ENCODE peak calls at places on chromosomes 7 and 10, in six cellular contexts. One of them, this sample, is unnamed.

GRCh38 chr10:74081192-74081803 is 69.3 kb downstream of the AP3M1 start:
- DNase-seq in GM12865: peak; percentile 65
- DNase-seq in PC-3: peak; percentile 94
- DNase-seq in fibroblast of mammary gland: peak; percentile 64
- DNase-seq in BE2C: peak; percentile 40
- DNase-seq in GM23338: peak; percentile 75
- DNase-seq in this sample: peak; percentile 71

GRCh38 chr7:130982160-130982638 is 248.2 kb upstream of the KLF14 start:
- DNase-seq in GM12865: peak; percentile 71
- DNase-seq in PC-3: peak; percentile 67
- DNase-seq in fibroblast of mammary gland: peak; percentile 66
- DNase-seq in BE2C: peak; percentile 14
- DNase-seq in GM23338: peak; percentile 87
- DNase-seq in this sample: peak; percentile 59

GRCh38 chr10:22505923-22506685 is 160.8 kb downstream of the SPAG6 start:
- DNase-seq in GM12865: peak; percentile 34
- DNase-seq in PC-3: peak; percentile 30
- DNase-seq in fibroblast of mammary gland: peak; percentile 20
- DNase-seq in BE2C: peak; percentile 22
- DNase-seq in GM23338: no peak
- DNase-seq in this sample: peak; percentile 82

GRCh38 chr10:48700071-48700470 is 15.4 kb downstream of the WDFY4 start:
- DNase-seq in GM12865: no peak
- DNase-seq in PC-3: no peak
- DNase-seq in fibroblast of mammary gland: no peak
- DNase-seq in BE2C: no peak
- DNase-seq in GM23338: no peak
- DNase-seq in this sample: no peak

GRCh38 chr7:137844690-137845425 is 1.9 kb downstream of the DGKI start:
- DNase-seq in GM12865: no peak
- DNase-seq in PC-3: no peak
- DNase-seq in fibroblast of mammary gland: no peak
- DNase-seq in BE2C: no peak
- DNase-seq in GM23338: no peak
- DNase-seq in this sample: no peak

GRCh38 chr7:96282835-96283234 is 39.1 kb downstream of the SLC25A13 start:
- DNase-seq in GM12865: no peak
- DNase-seq in PC-3: no peak
- DNase-seq in fibroblast of mammary gland: no peak
- DNase-seq in BE2C: no peak
- DNase-seq in GM23338: no peak
- DNase-seq in this sample: no peak

GRCh38 chr10:43822509-43823236 is 174.0 kb upstream of the ZNF32 start:
- DNase-seq in GM12865: no peak
- DNase-seq in PC-3: no peak
- DNase-seq in fibroblast of mammary gland: peak; percentile 64
- DNase-seq in BE2C: no peak
- DNase-seq in GM23338: no peak
- DNase-seq in this sample: peak; percentile 30

GRCh38 chr7:32259917-32260596 is 189.8 kb upstream of the PDE1C start:
- DNase-seq in GM12865: peak; percentile 90
- DNase-seq in PC-3: no peak
- DNase-seq in fibroblast of mammary gland: no peak
- DNase-seq in BE2C: no peak
- DNase-seq in GM23338: no peak
- DNase-seq in this sample: no peak

GRCh38 chr7:43694399-43694748 is 34.9 kb downstream of the COA1 start:
- DNase-seq in GM12865: no peak
- DNase-seq in PC-3: peak; percentile 37
- DNase-seq in fibroblast of mammary gland: peak; percentile 95
- DNase-seq in BE2C: no peak
- DNase-seq in GM23338: no peak
- DNase-seq in this sample: peak; percentile 86

GRCh38 chr7:101206665-101207042 is 5.8 kb upstream of the MOGAT3 start:
- DNase-seq in GM12865: no peak
- DNase-seq in PC-3: no peak
- DNase-seq in fibroblast of mammary gland: no peak
- DNase-seq in BE2C: no peak
- DNase-seq in GM23338: no peak
- DNase-seq in this sample: no peak

GRCh38 chr7:4042402-4042801 is 639.7 kb upstream of the FOXK1 start:
- DNase-seq in GM12865: no peak
- DNase-seq in PC-3: no peak
- DNase-seq in fibroblast of mammary gland: no peak
- DNase-seq in BE2C: no peak
- DNase-seq in GM23338: no peak
- DNase-seq in this sample: no peak

GRCh38 chr10:48667960-48668541 is 16.6 kb upstream of the WDFY4 start:
- DNase-seq in GM12865: peak; percentile 91
- DNase-seq in PC-3: no peak
- DNase-seq in fibroblast of mammary gland: no peak
- DNase-seq in BE2C: no peak
- DNase-seq in GM23338: no peak
- DNase-seq in this sample: no peak

GRCh38 chr10:118504044-118504944 is 91.2 kb downstream of the PRLHR start:
- DNase-seq in GM12865: no peak
- DNase-seq in PC-3: peak; percentile 82
- DNase-seq in fibroblast of mammary gland: peak; percentile 88
- DNase-seq in BE2C: no peak
- DNase-seq in GM23338: peak; percentile 37
- DNase-seq in this sample: peak; percentile 19

GRCh38 chr10:3172081-3172445 is 519 bp downstream of the PITRM1 start:
- DNase-seq in GM12865: no peak
- DNase-seq in PC-3: peak; percentile 64
- DNase-seq in fibroblast of mammary gland: peak; percentile 82
- DNase-seq in BE2C: no peak
- DNase-seq in GM23338: peak; percentile 15
- DNase-seq in this sample: peak; percentile 63

GRCh38 chr10:13715091-13715490 is 128.3 kb downstream of the PRPF18 start:
- DNase-seq in GM12865: no peak
- DNase-seq in PC-3: no peak
- DNase-seq in fibroblast of mammary gland: no peak
- DNase-seq in BE2C: no peak
- DNase-seq in GM23338: no peak
- DNase-seq in this sample: peak; percentile 28

GRCh38 chr10:6929157-6929830 is 349.2 kb upstream of the PRKCQ start:
- DNase-seq in GM12865: peak; percentile 6
- DNase-seq in PC-3: no peak
- DNase-seq in fibroblast of mammary gland: no peak
- DNase-seq in BE2C: no peak
- DNase-seq in GM23338: no peak
- DNase-seq in this sample: no peak

GRCh38 chr10:89262331-89263020 is 10.9 kb upstream of the LIPA start:
- DNase-seq in GM12865: no peak
- DNase-seq in PC-3: peak; percentile 96
- DNase-seq in fibroblast of mammary gland: no peak
- DNase-seq in BE2C: no peak
- DNase-seq in GM23338: no peak
- DNase-seq in this sample: peak; percentile 60

GRCh38 chr7:90596745-90597526 is 815 bp downstream of the CDK14 start:
- DNase-seq in GM12865: peak; percentile 43
- DNase-seq in PC-3: peak; percentile 34
- DNase-seq in fibroblast of mammary gland: peak; percentile 47
- DNase-seq in BE2C: no peak
- DNase-seq in GM23338: peak; percentile 39
- DNase-seq in this sample: peak; percentile 55

GRCh38 chr7:139827042-139827441 is 2.0 kb upstream of the TBXAS1 start:
- DNase-seq in GM12865: peak; percentile 47
- DNase-seq in PC-3: peak; percentile 19
- DNase-seq in fibroblast of mammary gland: no peak
- DNase-seq in BE2C: no peak
- DNase-seq in GM23338: peak; percentile 46
- DNase-seq in this sample: no peak

DNA sequence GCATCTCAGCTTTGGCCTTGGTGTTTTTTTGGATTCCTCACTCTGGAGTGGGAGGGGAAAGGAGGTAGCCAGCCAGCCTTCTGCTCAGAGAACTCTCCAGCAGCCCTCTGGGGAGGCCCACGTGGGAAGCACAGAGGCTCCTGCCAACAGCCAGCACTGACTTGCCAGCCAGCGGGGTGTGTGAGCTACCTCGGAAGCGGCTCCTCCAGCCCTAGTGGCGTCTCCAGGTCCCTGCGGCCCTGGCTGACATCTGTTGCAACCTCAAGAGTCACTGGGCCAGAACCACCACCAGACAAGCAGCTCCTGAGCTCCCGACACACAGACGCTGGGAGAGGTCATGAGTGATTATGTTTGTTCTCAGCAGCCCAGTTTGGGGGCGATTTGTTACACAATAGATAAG is 180.2 kb upstream of the FZD8 start:
- DNase-seq in GM12865: peak; percentile 22
- DNase-seq in PC-3: peak; percentile 36
- DNase-seq in fibroblast of mammary gland: peak; percentile 76
- DNase-seq in BE2C: peak; percentile 77
- DNase-seq in GM23338: peak; percentile 82
- DNase-seq in this sample: peak; percentile 57
- TF ChIP-seq CTCF in GM12865: no peak
- TF ChIP-seq CTCF in PC-3: no peak
- TF ChIP-seq CTCF in fibroblast of mammary gland: peak; percentile 39
- TF ChIP-seq CTCF in BE2C: peak; percentile 34
- TF ChIP-seq CTCF in GM23338: peak; percentile 30
- TF ChIP-seq CTCF in this sample: peak; percentile 37

GRCh38 chr10:75589895-75590654 is 158.7 kb downstream of the LRMDA start:
- DNase-seq in GM12865: no peak
- DNase-seq in PC-3: no peak
- DNase-seq in fibroblast of mammary gland: no peak
- DNase-seq in BE2C: no peak
- DNase-seq in GM23338: no peak
- DNase-seq in this sample: no peak

GRCh38 chr10:75593690-75594556 is 162.5 kb downstream of the LRMDA start:
- DNase-seq in GM12865: no peak
- DNase-seq in PC-3: no peak
- DNase-seq in fibroblast of mammary gland: no peak
- DNase-seq in BE2C: peak; percentile 13
- DNase-seq in GM23338: peak; percentile 73
- DNase-seq in this sample: no peak

GRCh38 chr10:75588031-75588430 is 156.6 kb downstream of the LRMDA start:
- DNase-seq in GM12865: no peak
- DNase-seq in PC-3: no peak
- DNase-seq in fibroblast of mammary gland: no peak
- DNase-seq in BE2C: no peak
- DNase-seq in GM23338: no peak
- DNase-seq in this sample: no peak

GRCh38 chr10:75592888-75593643 is 161.6 kb downstream of the LRMDA start:
- DNase-seq in GM12865: no peak
- DNase-seq in PC-3: no peak
- DNase-seq in fibroblast of mammary gland: peak; percentile 1
- DNase-seq in BE2C: no peak
- DNase-seq in GM23338: no peak
- DNase-seq in this sample: no peak

DNA sequence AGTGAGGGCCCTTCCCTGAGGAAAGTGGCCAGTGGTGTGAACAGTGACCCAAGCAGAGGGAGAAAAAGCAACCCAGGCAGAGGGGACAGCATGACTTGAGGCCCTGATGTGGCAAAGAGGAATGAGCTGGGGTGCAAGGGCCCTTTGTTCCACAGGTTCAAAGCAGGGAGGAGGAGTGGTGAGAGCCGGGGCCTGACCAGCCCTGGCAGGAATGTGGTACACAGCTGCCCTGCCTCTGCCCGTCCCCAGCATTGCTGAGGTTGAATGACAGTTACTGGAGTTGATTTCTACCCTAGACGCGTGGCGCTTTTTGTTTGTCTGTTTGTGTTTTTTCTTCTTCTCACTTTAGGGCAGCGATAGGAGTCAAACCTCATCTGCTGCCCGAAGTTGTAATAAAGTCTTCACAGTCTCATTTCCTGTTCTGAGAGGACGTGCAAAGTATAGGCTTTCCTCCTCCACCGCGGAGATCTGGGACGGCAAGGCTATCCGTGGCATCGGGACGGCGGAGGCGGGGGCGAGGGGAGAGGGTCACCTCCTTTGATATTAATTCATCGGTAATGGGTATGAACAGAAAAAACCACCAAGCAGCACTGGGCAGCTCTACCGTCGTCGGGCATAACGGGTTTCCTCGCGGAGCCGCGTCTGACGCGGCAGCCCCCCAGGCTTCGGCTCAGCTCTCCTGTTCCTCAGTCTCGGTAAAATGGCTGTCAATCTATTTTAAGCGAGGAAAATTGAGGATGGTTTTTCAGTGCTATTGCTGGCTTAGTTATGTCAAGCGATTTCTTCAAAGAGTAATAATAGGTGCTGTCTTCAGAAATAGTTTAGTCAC is 160.8 kb downstream of the LRMDA start:
- DNase-seq in GM12865: no peak
- DNase-seq in PC-3: no peak
- DNase-seq in fibroblast of mammary gland: no peak
- DNase-seq in BE2C: no peak
- DNase-seq in GM23338: no peak
- DNase-seq in this sample: no peak
- H3K4me3 ChIP-seq in GM12865: no peak overlapping the region
- H3K4me3 ChIP-seq in PC-3: no peak overlapping the region
- H3K4me3 ChIP-seq in fibroblast of mammary gland: no peak overlapping the region
- H3K4me3 ChIP-seq in BE2C: no peak overlapping the region
- H3K4me3 ChIP-seq in GM23338: no peak overlapping the region
- H3K4me3 ChIP-seq in this sample: no peak overlapping the region

GRCh38 chr10:123689880-123690279 is 23.7 kb downstream of the GPR26 start:
- DNase-seq in GM12865: no peak
- DNase-seq in PC-3: no peak
- DNase-seq in fibroblast of mammary gland: no peak
- DNase-seq in BE2C: no peak
- DNase-seq in GM23338: no peak
- DNase-seq in this sample: no peak

GRCh38 chr10:123683459-123683858 is 17.3 kb downstream of the GPR26 start:
- DNase-seq in GM12865: no peak
- DNase-seq in PC-3: no peak
- DNase-seq in fibroblast of mammary gland: no peak
- DNase-seq in BE2C: no peak
- DNase-seq in GM23338: no peak
- DNase-seq in this sample: no peak

GRCh38 chr10:123683865-123684264 is 17.7 kb downstream of the GPR26 start:
- DNase-seq in GM12865: no peak
- DNase-seq in PC-3: no peak
- DNase-seq in fibroblast of mammary gland: no peak
- DNase-seq in BE2C: no peak
- DNase-seq in GM23338: no peak
- DNase-seq in this sample: no peak

GRCh38 chr10:123685260-123685659 is 19.1 kb downstream of the GPR26 start:
- DNase-seq in GM12865: no peak
- DNase-seq in PC-3: no peak
- DNase-seq in fibroblast of mammary gland: no peak
- DNase-seq in BE2C: no peak
- DNase-seq in GM23338: no peak
- DNase-seq in this sample: no peak

DNA sequence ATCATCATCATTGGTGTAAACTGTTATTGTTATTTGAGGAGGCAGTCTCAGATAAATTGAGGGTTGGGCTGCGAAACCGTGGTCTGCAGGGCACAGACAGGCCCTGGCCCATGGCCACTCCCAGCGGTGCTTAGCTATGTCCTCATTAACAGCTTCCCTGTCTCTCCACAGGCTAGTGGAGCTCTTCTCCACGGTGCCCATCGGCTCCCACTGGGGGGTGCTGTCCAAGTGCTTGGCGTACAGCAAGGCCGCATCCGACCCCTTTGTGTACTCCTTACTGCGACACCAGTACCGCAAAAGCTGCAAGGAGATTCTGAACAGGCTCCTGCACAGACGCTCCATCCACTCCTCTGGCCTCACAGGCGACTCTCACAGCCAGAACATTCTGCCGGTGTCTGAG is 21.6 kb downstream of the GPR26 start:
- DNase-seq in GM12865: no peak
- DNase-seq in PC-3: no peak
- DNase-seq in fibroblast of mammary gland: no peak
- DNase-seq in BE2C: peak; percentile 33
- DNase-seq in GM23338: peak; percentile 52
- DNase-seq in this sample: no peak
- TF ChIP-seq CTCF in GM12865: no peak
- TF ChIP-seq CTCF in PC-3: no peak
- TF ChIP-seq CTCF in fibroblast of mammary gland: no peak
- TF ChIP-seq CTCF in BE2C: no peak
- TF ChIP-seq CTCF in GM23338: peak; percentile 69
- TF ChIP-seq CTCF in this sample: no peak

GRCh38 chr7:105346138-105346537 is 42.6 kb downstream of the SRPK2 start:
- DNase-seq in GM12865: no peak
- DNase-seq in PC-3: no peak
- DNase-seq in fibroblast of mammary gland: no peak
- DNase-seq in BE2C: no peak
- DNase-seq in GM23338: no peak
- DNase-seq in this sample: no peak
- H3K4me3 ChIP-seq in GM12865: no peak overlapping the region
- H3K4me3 ChIP-seq in PC-3: no peak overlapping the region
- H3K4me3 ChIP-seq in fibroblast of mammary gland: no peak overlapping the region
- H3K4me3 ChIP-seq in BE2C: no peak overlapping the region
- H3K4me3 ChIP-seq in GM23338: peak overlapping the region; percentile 12
- H3K4me3 ChIP-seq in this sample: no peak overlapping the region

This sample was measured in fibroblast of villous mesenchyme.